ENCODE peak calls at places on chromosomes 2 and 18, in six cellular contexts. L is activated CD8-positive, alpha-beta memory T cell treated with anti-CD3 and anti-CD28 coated beads for 4 hours; J is activated CD4-positive, alpha-beta T cell treated with anti-CD3 and anti-CD28 coated beads for 48 hours; D is Ammon's horn; K is iris pigment epithelial cell; Z is stimulated activated CD4-positive, alpha-beta T cell treated with anti-CD3 and anti-CD28 coated beads, Interleukin-1b, Interleukin-23, amount 100 ng/mL, for 24 hours. H is an unnamed sample.

GRCh38 chr2:97808816-97809215 is 95.4 kb downstream of the ZAP70 start:
- DNase-seq in K (no peak), D (peak; percentile 18), J (no peak), Z (no peak), L (no peak), H (peak; percentile 16)

GRCh38 chr18:32114293-32114692 is 22.6 kb downstream of the RNF138 start:
- DNase-seq in D (no peak), J (no peak), Z (no peak), K (no peak), L (no peak), H (no peak)

GRCh38 chr2:145137211-145137610 is 617.3 kb upstream of the ZEB2 start:
- DNase-seq in K (no peak), L (no peak), Z (no peak), D (no peak), J (no peak), H (no peak)

GRCh38 chr2:193561054-193561453 is 1366.3 kb upstream of the TMEFF2 start:
- DNase-seq in J (no peak), K (peak; percentile 29), Z (no peak), L (no peak), D (no peak), H (no peak)

GRCh38 chr2:189022002-189022401 is 47.8 kb downstream of the COL3A1 start:
- DNase-seq in Z (no peak), D (peak; percentile 25), K (peak; percentile 96), L (no peak), J (no peak), H (no peak)

GRCh38 chr2:173235947-173236803 is 118.5 kb upstream of the CDCA7 start:
- DNase-seq in L (no peak), K (no peak), J (no peak), Z (no peak), D (no peak), H (no peak)

GRCh38 chr2:102206666-102207341 is 20.0 kb downstream of the IL1RL2 start:
- DNase-seq in Z (no peak), J (no peak), D (no peak), K (no peak), L (no peak), H (no peak)

GRCh38 chr18:51266736-51267135 is 69.3 kb upstream of the MEX3C start:
- DNase-seq in K (no peak), D (no peak), L (no peak), J (no peak), Z (no peak), H (no peak)

GRCh38 chr18:49858309-49859005 is 45.1 kb upstream of the ACAA2 start:
- DNase-seq in D (peak; percentile 62), L (peak; percentile 3), K (peak; percentile 73), Z (peak; percentile 40), J (peak; percentile 73), H (peak; percentile 46)

GRCh38 chr2:24613154-24613814 is 122.2 kb downstream of the NCOA1 start:
- DNase-seq in Z (no peak), D (no peak), L (no peak), J (peak; percentile 31), K (peak; percentile 86), H (no peak)

GRCh38 chr2:6977095-6977777 is 60.0 kb downstream of the RNF144A start:
- DNase-seq in Z (no peak), J (no peak), L (no peak), K (peak; percentile 48), D (peak; percentile 80), H (peak; percentile 80)

GRCh38 chr2:20641123-20641985 is 9.5 kb downstream of the HS1BP3 start:
- DNase-seq in L (no peak), K (peak; percentile 83), J (no peak), Z (no peak), D (no peak), H (no peak)

GRCh38 chr2:150214626-150215025 is 272.8 kb downstream of the RND3 start:
- DNase-seq in L (no peak), D (no peak), J (no peak), K (no peak), Z (no peak), H (no peak)

GRCh38 chr2:33287611-33288010 is 188.8 kb upstream of the RASGRP3 start:
- DNase-seq in L (no peak), J (no peak), Z (no peak), D (no peak), K (no peak), H (no peak)

GRCh38 chr18:63476666-63477065 is at the start of gene SERPINB5:
- DNase-seq in Z (no peak), J (no peak), L (no peak), K (no peak), D (no peak), H (no peak)

GRCh38 chr2:39728941-39729351 is 50.1 kb downstream of the THUMPD2 start:
- DNase-seq in K (peak; percentile 63), D (peak; percentile 49), L (no peak), J (peak; percentile 63), Z (no peak), H (no peak)

GRCh38 chr2:228917195-228917594 is 353.9 kb downstream of the PID1 start:
- DNase-seq in K (peak; percentile 70), Z (no peak), J (no peak), L (no peak), D (no peak), H (no peak)

GRCh38 chr2:132797551-132797950 is 127.5 kb upstream of the LYPD1 start:
- DNase-seq in J (no peak), L (no peak), D (no peak), K (peak; percentile 40), Z (no peak), H (no peak)

GRCh38 chr2:19547321-19547720 is 188.9 kb upstream of the OSR1 start:
- DNase-seq in J (no peak), L (no peak), K (peak; percentile 38), D (no peak), Z (no peak), H (no peak)

GRCh38 chr2:106165556-106165955 is 28.5 kb downstream of the UXS1 start:
- DNase-seq in J (no peak), L (no peak), K (no peak), Z (no peak), D (no peak), H (no peak)